ENCODE peak calls at places on chromosome 22, in eight cellular contexts. R is breast epithelium, C is adrenal gland, B is pancreas, L is body of pancreas, O is cardiac muscle cell, I is MM.1S, T is brain microvascular endothelial cell. H is an unnamed sample.

GRCh38 chr22:45069925-45070324 is 60.1 kb upstream of the PHF21B start:
- DNase-seq in R (no peak), C (no peak), B (no peak), L (no peak), O (no peak), I (no peak), T (no peak), H (peak; percentile 62)

GRCh38 chr22:43060213-43060612 is 29.0 kb downstream of the TTLL1 start:
- DNase-seq in R (no peak), C (peak; percentile 48), B (no peak), L (peak; percentile 10), O (peak; percentile 26), I (no peak), T (no peak), H (no peak)

GRCh38 chr22:39174498-39175120 is 22.1 kb upstream of the CBX7 start:
- DNase-seq in R (peak; percentile 78), C (peak; percentile 89), B (peak; percentile 68), L (peak; percentile 83), O (peak; percentile 98), I (no peak), T (peak; percentile 91), H (peak; percentile 76)

GRCh38 chr22:50326225-50326958 is 420 bp downstream of the DENND6B start:
- DNase-seq in R (no peak), C (no peak), B (no peak), L (no peak), O (no peak), I (no peak), T (no peak), H (no peak)

GRCh38 chr22:25081409-25081824 is 118.2 kb upstream of the CRYBB3 start:
- DNase-seq in R (no peak), C (no peak), B (no peak), L (peak; percentile 46), O (peak; percentile 39), I (peak; percentile 52), T (no peak), H (peak; percentile 20)

GRCh38 chr22:45757068-45757467 is 85.4 kb downstream of the ATXN10 start:
- DNase-seq in R (no peak), C (peak; percentile 68), B (peak; percentile 36), L (peak; percentile 36), O (peak; percentile 65), I (no peak), T (no peak), H (no peak)

GRCh38 chr22:45478108-45478771 is 24.4 kb upstream of the FBLN1 start:
- DNase-seq in R (no peak), C (no peak), B (no peak), L (no peak), O (peak; percentile 30), I (no peak), T (peak; percentile 84), H (peak; percentile 20)

GRCh38 chr22:41925783-41926460 is 684 bp downstream of the TNFRSF13C start:
- DNase-seq in R (no peak), C (peak; percentile 85), B (peak; percentile 65), L (peak; percentile 69), O (peak; percentile 48), I (peak; percentile 54), T (no peak), H (no peak)

GRCh38 chr22:38153821-38154562 is 27.6 kb downstream of the PLA2G6 start:
- DNase-seq in R (no peak), C (no peak), B (peak; percentile 16), L (peak; percentile 33), O (no peak), I (no peak), T (no peak), H (no peak)

GRCh38 chr22:41000941-41001721 is 50.0 kb downstream of the RBX1 start:
- DNase-seq in R (no peak), C (no peak), B (no peak), L (no peak), O (no peak), I (no peak), T (no peak), H (no peak)

GRCh38 chr22:19884954-19885751 is 30.5 kb upstream of the GNB1L start:
- DNase-seq in R (no peak), C (no peak), B (no peak), L (no peak), O (no peak), I (no peak), T (no peak), H (no peak)

DNA sequence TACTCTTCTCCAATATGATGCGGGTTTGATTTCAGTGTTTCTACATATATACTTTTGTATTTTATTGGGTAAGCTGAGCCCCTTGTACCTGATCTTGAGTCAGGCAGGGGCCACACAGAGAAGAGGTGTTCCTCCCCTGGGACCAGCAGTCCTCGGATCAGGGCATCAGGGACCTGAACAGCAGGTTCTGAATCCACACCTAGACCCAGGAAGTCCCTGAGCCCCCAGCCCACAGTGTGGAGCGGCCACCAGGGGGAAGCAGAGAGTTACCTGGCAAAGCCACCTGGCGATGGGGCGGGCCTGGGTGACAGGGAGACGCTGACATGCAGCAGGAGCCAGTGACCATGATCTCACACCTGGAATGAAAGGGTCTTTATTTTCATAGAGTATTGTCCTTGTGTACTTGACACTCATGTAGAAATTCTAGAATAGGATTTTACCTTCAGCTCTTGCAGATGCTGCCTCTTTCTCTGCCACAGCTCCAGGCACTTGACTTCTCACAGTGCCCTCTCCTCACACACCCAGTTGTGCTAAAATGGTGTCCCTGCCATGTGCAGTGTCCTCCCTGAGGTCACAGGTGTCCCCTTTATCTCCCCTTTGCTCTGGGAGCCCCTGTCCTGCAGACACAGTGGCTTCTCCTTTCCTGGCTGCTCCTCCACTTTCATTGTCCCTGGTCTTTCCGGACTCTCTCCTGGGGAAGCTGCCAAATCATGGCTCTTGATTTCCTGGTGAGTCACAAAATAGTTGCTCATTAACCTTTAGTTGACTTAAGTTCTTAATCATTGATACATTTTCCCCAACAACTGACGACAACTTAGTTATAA is 48.5 kb downstream of the GGTLC2 start:
- DNase-seq in R (no peak), C (peak; percentile 65), B (peak; percentile 79), L (peak; percentile 86), O (peak; percentile 63), I (peak; percentile 44), T (peak; percentile 31), H (peak; percentile 23)
- TF ChIP-seq CTCF in R (no peak), C (peak; percentile 13), B (peak; percentile 89), L (peak; percentile 70), O (peak; percentile 46), I (peak; percentile 70), T (peak; percentile 59), H (peak; percentile 47)

GRCh38 chr22:29124777-29125506 is 52.1 kb downstream of the KREMEN1 start:
- DNase-seq in R (no peak), C (no peak), B (no peak), L (no peak), O (no peak), I (no peak), T (no peak), H (no peak)

GRCh38 chr22:29129644-29130201 is 56.9 kb downstream of the KREMEN1 start:
- DNase-seq in R (no peak), C (no peak), B (no peak), L (no peak), O (no peak), I (no peak), T (no peak), H (no peak)

GRCh38 chr22:29130490-29130889 is 57.7 kb downstream of the KREMEN1 start:
- DNase-seq in R (no peak), C (no peak), B (no peak), L (no peak), O (no peak), I (no peak), T (no peak), H (no peak)

GRCh38 chr22:29128891-29129643 is 56.2 kb downstream of the KREMEN1 start:
- DNase-seq in R (no peak), C (no peak), B (no peak), L (no peak), O (no peak), I (no peak), T (no peak), H (no peak)

GRCh38 chr22:29126670-29127069 is 53.8 kb downstream of the KREMEN1 start:
- DNase-seq in R (no peak), C (no peak), B (no peak), L (no peak), O (no peak), I (no peak), T (no peak), H (no peak)
- H3K27ac ChIP-seq in R (no peak overlapping the region), C (no peak overlapping the region), B (no peak overlapping the region), L (no peak overlapping the region), O (no peak overlapping the region), I (no peak overlapping the region), T (no peak overlapping the region), H (no peak overlapping the region)

DNA sequence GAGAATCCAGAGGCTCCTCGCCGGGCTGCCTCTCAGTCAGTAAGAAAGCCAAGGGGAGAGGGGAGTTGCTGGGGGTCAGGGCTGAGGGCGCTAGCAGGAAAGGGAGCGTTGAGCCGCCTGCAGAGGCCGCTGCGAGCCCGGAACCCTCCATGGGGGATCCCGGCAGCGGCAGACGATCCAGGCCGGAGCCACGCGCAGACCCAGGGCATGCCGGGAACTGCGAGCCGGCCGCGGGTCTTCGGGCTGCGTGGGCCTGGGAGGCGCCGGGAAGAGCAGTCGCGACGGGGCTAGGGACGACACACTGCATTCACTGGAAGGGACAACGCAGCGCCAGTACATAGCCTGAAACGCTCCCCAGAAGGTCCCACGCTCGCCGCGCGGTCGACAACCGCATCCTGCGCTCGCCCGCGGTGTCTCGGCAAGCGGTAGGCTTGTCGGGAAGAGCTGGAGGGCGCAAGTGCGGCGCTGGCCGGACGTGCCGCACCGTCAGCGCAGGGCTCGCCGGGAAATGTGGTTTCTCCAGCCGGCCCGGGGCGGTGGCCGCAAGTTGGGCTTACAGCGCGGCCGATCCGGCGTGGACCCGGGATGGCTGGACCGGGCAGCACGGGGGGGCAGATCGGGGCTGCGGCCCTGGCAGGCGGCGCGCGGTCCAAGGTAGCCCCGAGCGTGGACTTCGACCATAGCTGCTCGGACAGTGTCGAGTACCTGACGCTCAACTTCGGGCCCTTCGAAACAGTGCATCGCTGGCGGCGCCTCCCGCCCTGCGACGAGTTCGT is at the start of gene LZTR1:
- DNase-seq in R (peak; percentile 60), C (peak; percentile 78), B (peak; percentile 73), L (peak; percentile 79), O (peak; percentile 87), I (peak; percentile 84), T (peak; percentile 57), H (peak; percentile 66)
- TF ChIP-seq CTCF in R (no peak), C (peak; percentile 33), B (no peak), L (peak; percentile 49), O (peak; percentile 71), I (peak; percentile 60), T (peak; percentile 77), H (peak; percentile 68)

DNA sequence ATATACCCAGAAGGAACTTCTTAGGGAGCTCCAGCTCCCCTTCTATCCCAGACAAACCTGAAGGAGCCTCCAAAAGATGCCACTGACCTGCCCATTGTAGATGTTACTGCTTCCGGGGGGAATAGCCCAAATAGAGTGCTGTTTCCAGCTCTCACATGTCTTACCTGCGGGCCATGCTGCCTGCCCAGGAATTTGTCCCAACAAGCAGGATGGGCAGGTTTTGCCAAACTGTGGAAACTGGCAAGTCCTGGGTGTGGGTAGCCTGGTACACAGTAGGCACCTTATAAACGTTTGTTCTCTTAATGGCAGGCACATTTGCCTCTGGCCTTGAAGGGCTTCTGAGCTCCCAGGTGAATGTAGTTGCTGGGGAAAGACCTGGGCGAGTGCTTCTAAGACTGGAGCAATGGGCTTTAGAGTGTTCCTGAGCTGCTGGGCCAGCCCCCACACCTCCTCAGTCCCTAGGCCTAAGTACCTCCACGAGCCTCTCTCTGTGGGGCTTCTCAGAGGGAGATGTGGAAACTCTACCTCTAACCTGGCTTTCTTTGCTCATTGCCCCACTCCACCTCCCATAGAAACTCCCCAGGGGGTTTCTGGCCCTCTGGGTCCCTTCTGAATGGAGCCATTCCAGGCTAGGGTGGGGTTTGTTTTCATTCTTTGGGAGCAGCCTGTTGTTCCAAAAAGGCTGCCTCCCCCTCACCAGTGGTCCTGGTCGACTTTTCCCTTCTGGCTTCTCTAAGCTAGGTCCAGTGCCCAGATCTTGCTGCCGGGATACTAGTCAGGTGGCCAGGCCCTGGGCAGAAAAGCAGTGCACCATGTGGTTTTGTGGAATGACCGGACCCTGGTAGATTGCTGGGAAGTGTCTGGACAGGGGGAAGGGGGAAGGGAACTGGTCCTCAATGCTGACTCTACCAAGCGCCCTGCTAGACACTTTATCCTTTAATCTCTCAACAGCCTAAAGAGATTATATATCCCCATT is 37.2 kb downstream of the LIMK2 start:
- DNase-seq in R (peak; percentile 94), C (no peak), B (peak; percentile 32), L (no peak), O (peak; percentile 31), I (no peak), T (no peak), H (no peak)
- H3K27ac ChIP-seq in R (peak overlapping the region; percentile 98), C (peak overlapping the region; percentile 13), B (peak overlapping the region; percentile 22), L (peak overlapping the region; percentile 18), O (peak overlapping the region; percentile 63), I (no peak overlapping the region), T (no peak overlapping the region), H (peak overlapping the region; percentile 93)